ENCODE peak calls at places on chromosomes 12 and 14, in six cellular contexts. W is CD4-positive, CD25-positive, alpha-beta regulatory T cell; X is ovary; B is GM23248; K is GM12878; C is CD8-positive, alpha-beta memory T cell. V is an unnamed sample.

GRCh38 chr14:54175298-54175942 is 218.8 kb upstream of the BMP4 start:
- DNase-seq in C (peak; percentile 1), K (peak; percentile 16), B (peak; percentile 73), X (peak; percentile 44), W (no peak), V (no peak)

GRCh38 chr14:45048385-45048784 is 35.5 kb upstream of the PRPF39 start:
- DNase-seq in X (no peak), K (no peak), W (no peak), C (no peak), B (no peak), V (no peak)

GRCh38 chr12:58171914-58172313 is 230.5 kb downstream of the ATP23 start:
- DNase-seq in B (peak; percentile 15), K (no peak), W (no peak), X (no peak), C (no peak), V (no peak)

GRCh38 chr14:63308723-63309317 is 9.9 kb downstream of the GPHB5 start:
- DNase-seq in X (no peak), W (no peak), C (no peak), B (peak; percentile 39), K (no peak), V (no peak)

GRCh38 chr12:66776974-66777373 is 98.1 kb upstream of the GRIP1 start:
- DNase-seq in W (no peak), B (no peak), C (peak; percentile 4), K (peak; percentile 4), X (no peak), V (peak; percentile 52)

GRCh38 chr12:120055231-120055630 is 61.3 kb downstream of the RAB35 start:
- DNase-seq in B (no peak), W (no peak), C (no peak), X (no peak), K (no peak), V (no peak)

GRCh38 chr12:42145552-42146215 is 1.0 kb upstream of the GXYLT1 start:
- DNase-seq in X (no peak), K (no peak), B (no peak), W (no peak), C (no peak), V (no peak)

GRCh38 chr12:121494093-121494787 is 86.6 kb downstream of the KDM2B start:
- DNase-seq in B (peak; percentile 46), K (no peak), W (peak; percentile 37), C (peak; percentile 51), X (peak; percentile 61), V (no peak)

GRCh38 chr12:66365718-66366485 is 63.6 kb downstream of the HELB start:
- DNase-seq in K (no peak), B (peak; percentile 27), W (no peak), X (no peak), C (no peak), V (no peak)

GRCh38 chr12:2295941-2296461 is 243.2 kb downstream of the CACNA1C start:
- DNase-seq in B (peak; percentile 91), X (no peak), C (no peak), W (no peak), K (no peak), V (no peak)

GRCh38 chr12:104643093-104643646 is 186.4 kb downstream of the CHST11 start:
- DNase-seq in C (no peak), X (no peak), B (no peak), W (no peak), K (peak; percentile 65), V (peak; percentile 51)

GRCh38 chr12:113120670-113121370 is 14.7 kb downstream of the RASAL1 start:
- DNase-seq in W (no peak), X (no peak), K (no peak), B (no peak), C (no peak), V (no peak)

GRCh38 chr12:32124637-32125036 is 18.0 kb downstream of the BICD1 start:
- DNase-seq in C (no peak), B (no peak), W (no peak), K (no peak), X (no peak), V (no peak)

GRCh38 chr14:68676511-68676943 is 116.3 kb downstream of the ZFP36L1 start:
- DNase-seq in K (no peak), C (no peak), B (no peak), X (no peak), W (no peak), V (no peak)

GRCh38 chr12:45343269-45344051 is 127.6 kb downstream of the ANO6 start:
- DNase-seq in W (no peak), B (peak; percentile 77), C (no peak), X (no peak), K (no peak), V (no peak)

GRCh38 chr12:49909826-49910225 is 6.1 kb upstream of the FAIM2 start:
- DNase-seq in B (no peak), W (no peak), C (no peak), X (no peak), K (no peak), V (no peak)

GRCh38 chr14:56874375-56874774 is 64.1 kb upstream of the OTX2 start:
- DNase-seq in X (no peak), W (no peak), K (no peak), C (no peak), B (peak; percentile 2), V (no peak)

GRCh38 chr12:72295744-72296143 is 23.6 kb downstream of the TRHDE start:
- DNase-seq in K (no peak), C (no peak), X (no peak), W (no peak), B (peak; percentile 36), V (no peak)

GRCh38 chr14:93018401-93018800 is 95.5 kb downstream of the CHGA start:
- DNase-seq in X (no peak), K (no peak), B (peak; percentile 44), C (no peak), W (no peak), V (no peak)

GRCh38 chr14:23186913-23187654 is 3.6 kb upstream of the SLC7A8 start:
- DNase-seq in B (peak; percentile 77), W (no peak), X (no peak), C (no peak), K (peak; percentile 5), V (no peak)

GRCh38 chr12:26188641-26189040 is 6.7 kb upstream of the SSPN start:
- DNase-seq in X (no peak), B (peak; percentile 9), K (no peak), W (no peak), C (no peak), V (no peak)

GRCh38 chr12:6965714-6966113 is 4.8 kb downstream of the PHB2 start:
- DNase-seq in W (no peak), K (no peak), C (no peak), B (no peak), X (no peak), V (no peak)

GRCh38 chr12:75479963-75480461 is 543 bp upstream of the GLIPR1 start:
- DNase-seq in W (no peak), K (no peak), X (no peak), B (peak; percentile 82), C (no peak), V (peak; percentile 39)

GRCh38 chr12:117097159-117097558 is 2.1 kb downstream of the TESC start:
- DNase-seq in W (no peak), C (no peak), X (no peak), K (no peak), B (no peak), V (no peak)

GRCh38 chr12:191541-191940 is 22.4 kb downstream of the SLC6A12 start:
- DNase-seq in C (no peak), B (no peak), W (no peak), K (no peak), X (no peak), V (no peak)

GRCh38 chr14:102185360-102185759 is 45.7 kb downstream of the WDR20 start:
- DNase-seq in W (no peak), K (no peak), B (no peak), C (no peak), X (no peak), V (no peak)

DNA sequence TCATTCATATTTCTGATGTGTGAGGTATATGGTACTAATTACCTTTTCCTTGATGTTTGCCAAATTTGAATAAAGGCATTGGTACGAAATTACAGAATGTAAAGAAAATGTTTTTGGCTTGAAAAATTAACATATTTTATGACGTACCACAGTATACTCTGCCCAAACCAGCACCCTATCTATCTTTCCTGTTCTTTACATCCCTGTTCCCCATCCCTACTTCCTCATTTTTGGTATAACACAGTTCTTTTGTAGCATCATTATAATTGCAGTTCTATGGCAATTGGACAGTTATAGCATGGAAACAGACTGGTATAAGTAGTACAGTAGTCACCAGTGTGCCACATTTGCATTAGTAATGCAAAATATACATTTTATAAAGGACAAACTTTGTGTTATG is 7.0 kb upstream of the CCT2 start:
- DNase-seq in B (no peak), C (no peak), K (no peak), X (no peak), W (no peak), V (no peak)
- H3K4me3 ChIP-seq in B (no peak overlapping the region), C (no peak overlapping the region), K (no peak overlapping the region), X (no peak overlapping the region), W (no peak overlapping the region), V (no peak overlapping the region)

DNA sequence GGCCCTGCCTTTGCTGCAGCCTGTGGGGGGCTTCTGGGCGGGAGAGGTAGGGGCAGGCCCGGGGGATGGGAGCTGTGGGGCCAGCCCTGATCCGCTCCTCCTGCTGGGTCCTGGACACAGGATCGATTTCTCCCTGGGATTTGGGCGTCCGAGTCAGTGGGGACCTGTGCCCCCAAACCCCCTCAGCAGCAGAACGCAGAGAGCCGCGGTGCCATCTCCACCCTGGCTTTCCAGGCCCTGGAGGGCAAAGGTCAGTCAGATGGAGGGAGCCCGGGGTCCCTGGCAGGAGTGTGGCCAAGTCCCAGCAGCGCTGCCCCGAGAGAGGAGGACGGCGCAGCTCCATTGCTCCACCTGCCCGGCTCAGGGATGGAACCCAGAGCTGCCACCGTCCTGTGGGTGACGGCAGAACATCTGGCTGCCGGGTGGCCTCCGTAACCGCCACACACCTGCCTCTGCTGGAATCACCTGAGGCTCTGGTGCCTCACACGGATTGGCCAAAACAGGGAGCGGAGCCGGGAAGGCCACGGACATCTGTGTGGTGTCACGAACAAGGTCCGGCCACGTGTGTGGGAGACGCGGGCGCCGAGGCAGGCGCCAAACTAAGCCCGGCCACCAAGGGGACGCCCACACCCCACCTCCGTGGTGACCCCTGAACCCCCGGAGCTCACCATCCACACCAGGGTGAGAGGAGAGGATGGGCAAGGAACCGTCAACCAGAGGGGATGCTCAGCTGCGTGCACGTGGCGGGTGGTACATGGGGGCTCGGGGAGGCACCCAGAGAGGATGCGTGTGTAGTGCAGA is 80.3 kb upstream of the FBRSL1 start:
- DNase-seq in W (no peak), C (no peak), X (no peak), K (no peak), B (no peak), V (no peak)
- H3K27me3 ChIP-seq in W (no peaks in the 10 kb centered on the region), C (no peaks in the 10 kb centered on the region), X (no peaks in the 10 kb centered on the region), K (no peaks in the 10 kb centered on the region), B (peaks cover 2% of the 10 kb centered on the region), V (no peaks in the 10 kb centered on the region)

GRCh38 chr12:127006972-127007371 is 1260.0 kb upstream of the TMEM132C start:
- DNase-seq in K (no peak), C (no peak), X (no peak), W (no peak), B (no peak), V (no peak)
- H3K4me3 ChIP-seq in K (no peak overlapping the region), C (no peak overlapping the region), X (no peak overlapping the region), W (no peak overlapping the region), B (no peak overlapping the region), V (no peak overlapping the region)

DNA sequence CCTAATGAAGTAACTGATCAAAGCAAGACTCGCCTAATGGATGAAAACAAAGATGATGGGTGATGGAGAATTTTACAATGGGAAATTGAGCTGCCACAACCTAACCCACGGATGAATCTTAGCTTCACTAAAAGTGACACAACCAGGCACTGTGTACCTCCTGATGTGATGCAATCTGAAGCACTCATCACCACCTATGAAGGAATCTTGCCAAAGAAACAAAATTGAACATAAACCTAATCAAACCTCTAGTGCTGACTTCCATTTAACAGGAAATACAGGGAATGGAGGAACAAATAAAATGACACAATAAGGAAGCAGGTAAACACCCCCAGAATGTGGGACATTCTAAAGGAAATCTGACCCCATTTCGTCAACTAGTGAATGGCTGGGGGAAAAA is 13.3 kb upstream of the RARG start:
- DNase-seq in K (no peak), C (no peak), W (no peak), B (no peak), X (no peak), V (no peak)
- H3K27me3 ChIP-seq in K (peaks cover 3% of the 10 kb centered on the region), C (no peaks in the 10 kb centered on the region), W (no peaks in the 10 kb centered on the region), B (no peaks in the 10 kb centered on the region), X (no peaks in the 10 kb centered on the region), V (no peaks in the 10 kb centered on the region)

V was measured in GM06990.